ENCODE peak calls at places on chromosome 6, in five cellular contexts. Y is NCI-H1436; C is neural progenitor cell; P is central memory CD8-positive, alpha-beta T cell; U is NCI-H1105. E is an unnamed sample.

GRCh38 chr6:108589244-108589730 is 28.6 kb downstream of the FOXO3 start:
- DNase-seq in Y (no peak), C (peak), P (no peak), U (no peak), E (peak)

GRCh38 chr6:170114956-170115855 is 175.7 kb downstream of the DLL1 start:
- DNase-seq in Y (no peak), C (no peak), P (no peak), U (peak), E (no peak)

GRCh38 chr6:45737331-45738056 is 278.2 kb downstream of the CLIC5 start:
- DNase-seq in Y (no peak), C (no peak), P (no peak), U (no peak), E (no peak)

GRCh38 chr6:15804461-15804784 is 141.6 kb upstream of the DTNBP1 start:
- DNase-seq in Y (no peak), C (no peak), P (no peak), U (no peak), E (no peak)

GRCh38 chr6:11810039-11810541 is 31.5 kb upstream of the ADTRP start:
- DNase-seq in Y (no peak), C (no peak), P (no peak), U (peak), E (no peak)

GRCh38 chr6:41546866-41547798 is 951 bp downstream of the FOXP4 start:
- DNase-seq in Y (no peak), C (peak), P (no peak), U (peak), E (no peak)

GRCh38 chr6:3227363-3228045 is at the start of gene TUBB2B:
- DNase-seq in Y (peak), C (peak), P (no peak), U (peak), E (peak)

GRCh38 chr6:7646394-7646793 is 56.4 kb downstream of the SNRNP48 start:
- DNase-seq in Y (no peak), C (no peak), P (no peak), U (no peak), E (no peak)

GRCh38 chr6:87498048-87498447 is 25.3 kb downstream of the SLC35A1 start:
- DNase-seq in Y (no peak), C (no peak), P (no peak), U (no peak), E (no peak)

GRCh38 chr6:90044833-90045337 is 150.6 kb downstream of the GJA10 start:
- DNase-seq in Y (no peak), C (no peak), P (no peak), U (no peak), E (no peak)

GRCh38 chr6:157198425-157199279 is 124.7 kb downstream of the TMEM242 start:
- DNase-seq in Y (peak), C (no peak), P (no peak), U (peak), E (peak)

GRCh38 chr6:15493437-15494168 is 169.2 kb downstream of the DTNBP1 start:
- DNase-seq in Y (no peak), C (peak), P (no peak), U (no peak), E (no peak)

GRCh38 chr6:128204621-128205020 is 303.8 kb upstream of the THEMIS start:
- DNase-seq in Y (no peak), C (no peak), P (no peak), U (no peak), E (no peak)

GRCh38 chr6:157139054-157139708 is 184.1 kb downstream of the TMEM242 start:
- DNase-seq in Y (no peak), C (peak), P (no peak), U (no peak), E (no peak)

GRCh38 chr6:157272866-157273755 is 50.2 kb downstream of the TMEM242 start:
- DNase-seq in Y (peak), C (peak), P (no peak), U (peak), E (no peak)

GRCh38 chr6:116954938-116955337 is 77.9 kb downstream of the RFX6 start:
- DNase-seq in Y (no peak), C (no peak), P (no peak), U (no peak), E (no peak)

GRCh38 chr6:74899416-74899815 is 306.4 kb downstream of the COL12A1 start:
- DNase-seq in Y (no peak), C (no peak), P (no peak), U (no peak), E (no peak)

GRCh38 chr6:158660331-158660730 is 10.5 kb downstream of the SYTL3 start:
- DNase-seq in Y (peak), C (peak), P (no peak), U (peak), E (peak)

GRCh38 chr6:56520218-56520617 is 122.5 kb downstream of the DST start:
- DNase-seq in Y (no peak), C (no peak), P (no peak), U (no peak), E (no peak)

GRCh38 chr6:143490775-143491174 is 20.7 kb downstream of the FUCA2 start:
- DNase-seq in Y (no peak), C (no peak), P (no peak), U (no peak), E (no peak)

GRCh38 chr6:35486005-35486925 is 10.6 kb downstream of the TEAD3 start:
- DNase-seq in Y (no peak), C (peak), P (no peak), U (peak), E (no peak)

GRCh38 chr6:169571123-169571962 is 130.5 kb downstream of the WDR27 start:
- DNase-seq in Y (no peak), C (no peak), P (no peak), U (no peak), E (no peak)

GRCh38 chr6:155200012-155200411 is 63.8 kb upstream of the CLDN20 start:
- DNase-seq in Y (no peak), C (no peak), P (no peak), U (no peak), E (no peak)

GRCh38 chr6:7587631-7588100 is 2.3 kb upstream of the SNRNP48 start:
- DNase-seq in Y (no peak), C (no peak), P (no peak), U (no peak), E (no peak)

GRCh38 chr6:36340671-36341454 is 4.2 kb upstream of the BNIP5 start:
- DNase-seq in Y (peak), C (peak), P (peak), U (no peak), E (no peak)

GRCh38 chr6:99603421-99604160 is 3.0 kb upstream of the PRDM13 start:
- DNase-seq in Y (no peak), C (peak), P (no peak), U (no peak), E (no peak)

GRCh38 chr6:36337814-36338213 is 1.1 kb upstream of the BNIP5 start:
- DNase-seq in Y (no peak), C (no peak), P (no peak), U (no peak), E (no peak)

GRCh38 chr6:39404312-39404711 is 81.8 kb upstream of the KCNK16 start:
- DNase-seq in Y (no peak), C (no peak), P (no peak), U (no peak), E (no peak)

GRCh38 chr6:127980996-127981395 is 80.1 kb upstream of the THEMIS start:
- DNase-seq in Y (no peak), C (no peak), P (no peak), U (no peak), E (no peak)

GRCh38 chr6:46468611-46469010 is 22.6 kb downstream of the RCAN2 start:
- DNase-seq in Y (no peak), C (peak), P (no peak), U (no peak), E (no peak)

GRCh38 chr6:152685819-152686218 is 11.9 kb upstream of the MYCT1 start:
- DNase-seq in Y (no peak), C (no peak), P (no peak), U (no peak), E (no peak)

GRCh38 chr6:30687659-30688431 is 1.4 kb upstream of the PPP1R18 start:
- DNase-seq in Y (no peak), C (no peak), P (no peak), U (peak), E (no peak)

GRCh38 chr6:52176550-52176949 is 9.6 kb upstream of the IL17A start:
- DNase-seq in Y (peak), C (no peak), P (no peak), U (peak), E (no peak)

GRCh38 chr6:42692151-42692911 is 30.1 kb downstream of the PRPH2 start:
- DNase-seq in Y (no peak), C (no peak), P (no peak), U (no peak), E (no peak)

GRCh38 chr6:5511924-5512323 is 250.6 kb downstream of the FARS2 start:
- DNase-seq in Y (no peak), C (peak), P (no peak), U (no peak), E (no peak)

GRCh38 chr6:136723780-136724179 is 68.5 kb downstream of the MAP3K5 start:
- DNase-seq in Y (no peak), C (no peak), P (no peak), U (no peak), E (no peak)

GRCh38 chr6:56537223-56537770 is 105.4 kb downstream of the DST start:
- DNase-seq in Y (no peak), C (no peak), P (no peak), U (no peak), E (no peak)

GRCh38 chr6:16092140-16092539 is 36.7 kb upstream of the MYLIP start:
- DNase-seq in Y (no peak), C (no peak), P (no peak), U (no peak), E (no peak)

GRCh38 chr6:963456-963855 is 270.5 kb upstream of the EXOC2 start:
- DNase-seq in Y (no peak), C (no peak), P (no peak), U (no peak), E (no peak)

GRCh38 chr6:158725704-158726103 is 75.8 kb downstream of the SYTL3 start:
- DNase-seq in Y (no peak), C (no peak), P (no peak), U (no peak), E (no peak)

E was measured in NCI-H2107.